ENCODE peak calls at places on chromosomes 11 and 22, in seven cellular contexts. E, U, O, B, P, S and V are unnamed samples.

GRCh38 chr11:13346470-13346869 is 68.9 kb downstream of the BMAL1 start:
- DNase-seq in E (no peak), U (no peak), O (no peak), B (no peak), P (no peak), S (no peak), V (no peak)

GRCh38 chr11:43984519-43985385 is 42.3 kb downstream of the C11orf96 start:
- DNase-seq in E (no peak), U (no peak), O (no peak), B (peak), P (no peak), S (peak), V (no peak)

GRCh38 chr11:109422755-109423113 is 744 bp downstream of the C11orf87 start:
- DNase-seq in E (no peak), U (peak), O (no peak), B (no peak), P (no peak), S (no peak), V (no peak)

GRCh38 chr11:70944636-70945035 is 307.7 kb downstream of the SHANK2 start:
- DNase-seq in E (no peak), U (no peak), O (no peak), B (no peak), P (no peak), S (no peak), V (no peak)

GRCh38 chr22:49995059-49995412 is 17.5 kb downstream of the IL17REL start:
- DNase-seq in E (no peak), U (no peak), O (no peak), B (no peak), P (no peak), S (no peak), V (no peak)

GRCh38 chr11:6656936-6657335 is 1.3 kb upstream of the DCHS1 start:
- DNase-seq in E (no peak), U (no peak), O (no peak), B (no peak), P (no peak), S (no peak), V (no peak)

GRCh38 chr22:29478326-29479276 is 1.4 kb upstream of the NEFH start:
- DNase-seq in E (no peak), U (no peak), O (no peak), B (no peak), P (peak), S (no peak), V (no peak)

GRCh38 chr11:121035823-121036222 is 11.9 kb downstream of the TBCEL start:
- DNase-seq in E (no peak), U (no peak), O (no peak), B (no peak), P (peak), S (no peak), V (no peak)

GRCh38 chr11:110184974-110185597 is 91.9 kb downstream of the ZC3H12C start:
- DNase-seq in E (peak), U (no peak), O (peak), B (no peak), P (peak), S (no peak), V (no peak)

GRCh38 chr11:32081129-32081641 is 9.7 kb upstream of the RCN1 start:
- DNase-seq in E (no peak), U (no peak), O (peak), B (peak), P (peak), S (no peak), V (peak)

GRCh38 chr11:3022982-3023381 is 30.9 kb upstream of the NAP1L4 start:
- DNase-seq in E (no peak), U (no peak), O (peak), B (no peak), P (peak), S (no peak), V (no peak)

GRCh38 chr22:49565516-49565855 is 262.2 kb downstream of the BRD1 start:
- DNase-seq in E (no peak), U (no peak), O (no peak), B (no peak), P (no peak), S (no peak), V (no peak)

GRCh38 chr11:78188809-78189724 is at the start of gene USP35:
- DNase-seq in E (no peak), U (no peak), O (no peak), B (peak), P (no peak), S (no peak), V (no peak)

GRCh38 chr11:40190294-40190693 is 1269.2 kb downstream of the LRRC4C start:
- DNase-seq in E (no peak), U (no peak), O (no peak), B (no peak), P (no peak), S (no peak), V (no peak)

GRCh38 chr22:46984751-46985506 is 222.5 kb downstream of the TBC1D22A start:
- DNase-seq in E (no peak), U (no peak), O (peak), B (no peak), P (peak), S (no peak), V (peak)

GRCh38 chr11:128552783-128553661 is 34.3 kb downstream of the ETS1 start:
- DNase-seq in E (no peak), U (no peak), O (no peak), B (no peak), P (peak), S (no peak), V (peak)

GRCh38 chr11:90380206-90380605 is 157.4 kb upstream of the CHORDC1 start:
- DNase-seq in E (no peak), U (no peak), O (no peak), B (no peak), P (no peak), S (no peak), V (no peak)

GRCh38 chr11:15288801-15289342 is 174.1 kb downstream of the INSC start:
- DNase-seq in E (no peak), U (no peak), O (no peak), B (no peak), P (no peak), S (no peak), V (no peak)

GRCh38 chr22:32665676-32666075 is 135.8 kb upstream of the TIMP3 start:
- DNase-seq in E (no peak), U (no peak), O (no peak), B (no peak), P (peak), S (no peak), V (peak)

GRCh38 chr11:57649826-57650738 is at the start of gene YPEL4:
- DNase-seq in E (no peak), U (peak), O (peak), B (no peak), P (peak), S (no peak), V (no peak)

GRCh38 chr11:35335226-35335625 is 84.1 kb downstream of the SLC1A2 start:
- DNase-seq in E (no peak), U (peak), O (no peak), B (peak), P (no peak), S (no peak), V (no peak)

GRCh38 chr11:133545199-133545709 is 13.0 kb upstream of the OPCML start:
- DNase-seq in E (no peak), U (no peak), O (no peak), B (no peak), P (no peak), S (no peak), V (no peak)

GRCh38 chr11:111229604-111230003 is 15.9 kb upstream of the POU2AF2 start:
- DNase-seq in E (no peak), U (no peak), O (no peak), B (no peak), P (no peak), S (no peak), V (no peak)

GRCh38 chr11:12827929-12828812 is 153.9 kb downstream of the TEAD1 start:
- DNase-seq in E (no peak), U (no peak), O (peak), B (no peak), P (peak), S (peak), V (no peak)

GRCh38 chr11:110526323-110526722 is 96.6 kb downstream of the FDX1 start:
- DNase-seq in E (no peak), U (no peak), O (no peak), B (no peak), P (no peak), S (no peak), V (no peak)

GRCh38 chr11:65211293-65212105 is 29.8 kb downstream of the CAPN1 start:
- DNase-seq in E (no peak), U (no peak), O (no peak), B (no peak), P (no peak), S (no peak), V (no peak)

GRCh38 chr11:65215441-65216076 is 33.8 kb downstream of the CAPN1 start:
- DNase-seq in E (no peak), U (no peak), O (no peak), B (no peak), P (no peak), S (peak), V (no peak)

GRCh38 chr11:65214212-65214845 is 32.6 kb downstream of the CAPN1 start:
- DNase-seq in E (no peak), U (no peak), O (no peak), B (no peak), P (no peak), S (peak), V (no peak)

GRCh38 chr11:65212226-65212801 is 30.6 kb downstream of the CAPN1 start:
- DNase-seq in E (no peak), U (no peak), O (no peak), B (no peak), P (no peak), S (no peak), V (no peak)

GRCh38 chr11:65213322-65214211 is 31.8 kb downstream of the CAPN1 start:
- DNase-seq in E (no peak), U (no peak), O (no peak), B (no peak), P (no peak), S (peak), V (no peak)
- H3K27ac ChIP-seq in E (no peak), U (no peak), O (no peak), B (no peak), P (no peak), S (no peak), V (no peak)

GRCh38 chr22:38172016-38172431 is 9.6 kb downstream of the PLA2G6 start:
- DNase-seq in E (no peak), U (no peak), O (no peak), B (no peak), P (no peak), S (no peak), V (peak)

GRCh38 chr22:38174626-38175025 is 7.0 kb downstream of the PLA2G6 start:
- DNase-seq in E (no peak), U (no peak), O (no peak), B (no peak), P (no peak), S (no peak), V (no peak)

GRCh38 chr22:38173156-38173906 is 8.3 kb downstream of the PLA2G6 start:
- DNase-seq in E (no peak), U (no peak), O (no peak), B (no peak), P (no peak), S (no peak), V (no peak)

GRCh38 chr22:38170469-38170868 is 11.2 kb downstream of the PLA2G6 start:
- DNase-seq in E (no peak), U (no peak), O (no peak), B (no peak), P (no peak), S (no peak), V (no peak)

DNA sequence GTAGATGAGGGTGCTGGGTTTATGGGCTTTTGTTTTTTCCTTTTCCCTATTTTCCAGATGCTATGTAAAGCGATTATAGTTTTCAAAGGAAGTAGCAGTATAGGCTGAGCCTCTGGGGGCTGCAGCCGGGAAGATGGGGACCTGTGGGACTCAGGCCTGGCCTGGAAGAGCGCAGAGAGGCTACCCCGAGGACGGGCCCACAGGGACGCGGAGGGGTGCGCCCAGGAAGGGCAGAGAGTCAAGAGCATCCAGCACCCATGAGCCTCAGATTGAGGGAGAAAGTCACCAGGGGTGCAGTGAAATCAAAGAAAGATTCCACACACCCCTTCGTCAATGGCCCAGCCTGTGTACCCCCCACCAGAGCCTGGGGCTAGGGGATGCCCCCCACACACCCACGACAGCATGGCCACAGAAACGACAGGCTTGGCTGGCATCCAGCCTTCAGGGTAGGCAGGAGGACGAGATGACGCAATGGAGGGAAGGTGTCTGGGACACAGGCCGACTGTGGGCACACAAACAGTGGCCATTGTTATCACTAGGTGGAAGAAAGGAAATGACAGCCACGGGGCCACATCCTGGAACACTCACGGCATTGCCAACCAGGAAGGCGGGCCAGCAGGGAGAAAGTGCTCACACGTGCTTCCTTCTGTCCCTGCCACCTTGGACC is 9.0 kb downstream of the PLA2G6 start:
- DNase-seq in E (peak), U (peak), O (peak), B (peak), P (no peak), S (peak), V (no peak)
- H3K27ac ChIP-seq in E (no peak), U (peak), O (no peak), B (peak), P (no peak), S (peak), V (peak)

GRCh38 chr11:113977701-113978100 is 2.8 kb downstream of the HTR3A start:
- DNase-seq in E (no peak), U (no peak), O (no peak), B (no peak), P (no peak), S (no peak), V (no peak)

GRCh38 chr11:113974741-113975470 is at the start of gene HTR3A:
- DNase-seq in E (no peak), U (peak), O (no peak), B (peak), P (peak), S (peak), V (peak)

GRCh38 chr11:113982306-113982705 is 7.4 kb downstream of the HTR3A start:
- DNase-seq in E (no peak), U (no peak), O (no peak), B (no peak), P (no peak), S (no peak), V (no peak)

GRCh38 chr11:113977071-113977490 is 2.2 kb downstream of the HTR3A start:
- DNase-seq in E (no peak), U (no peak), O (no peak), B (no peak), P (no peak), S (no peak), V (no peak)

DNA sequence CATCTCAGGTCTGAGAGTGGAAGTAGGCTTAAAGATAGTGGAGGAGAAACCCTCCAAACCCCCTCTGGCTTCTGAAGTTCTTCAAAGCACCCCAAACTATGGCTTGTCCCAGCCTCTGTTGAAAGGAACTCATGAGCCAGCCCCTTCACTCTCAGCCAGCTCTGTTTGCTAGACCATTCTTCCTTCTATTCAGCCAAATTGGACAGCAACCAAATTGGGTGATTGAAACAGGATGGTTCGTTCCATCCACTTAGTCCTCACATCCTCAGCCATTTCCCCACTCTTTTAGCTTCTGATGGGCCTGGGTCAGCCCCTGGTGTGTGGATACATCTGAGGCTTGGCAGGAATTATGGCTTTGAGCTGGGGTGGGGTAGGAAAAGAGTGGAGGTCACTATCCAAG is 4.5 kb downstream of the HTR3A start:
- DNase-seq in E (no peak), U (no peak), O (no peak), B (no peak), P (no peak), S (no peak), V (no peak)
- H3K27ac ChIP-seq in E (no peak), U (no peak), O (no peak), B (no peak), P (no peak), S (no peak), V (no peak)

DNA sequence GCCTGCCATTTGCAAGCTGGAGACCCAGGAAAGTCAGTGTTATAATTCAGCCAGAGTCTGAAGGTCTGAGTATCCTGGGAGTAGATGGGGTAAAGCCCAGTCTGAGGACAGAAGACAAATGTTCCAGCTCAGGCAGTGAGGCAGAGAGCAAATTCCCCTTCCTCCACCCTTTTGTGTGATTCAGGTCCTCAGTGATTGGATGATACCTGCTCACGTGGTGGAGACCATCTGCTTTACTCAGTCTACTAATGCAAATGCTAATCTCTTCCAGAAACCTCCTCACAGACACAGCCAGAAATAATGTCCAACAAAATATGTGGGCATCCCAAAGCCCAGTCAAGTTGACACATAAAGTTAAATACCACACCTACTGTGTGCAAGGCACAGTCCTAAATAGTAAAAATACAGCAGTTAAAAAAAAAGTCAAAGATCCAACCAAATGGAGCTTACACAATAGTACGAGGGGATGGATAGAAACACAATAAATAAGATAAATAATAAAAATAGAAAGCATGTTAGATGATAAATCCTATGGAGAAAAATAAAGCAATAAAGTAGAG is 13.2 kb upstream of the APOL6 start:
- DNase-seq in E (no peak), U (no peak), O (no peak), B (no peak), P (no peak), S (no peak), V (no peak)
- H3K27ac ChIP-seq in E (no peak), U (no peak), O (no peak), B (no peak), P (no peak), S (no peak), V (no peak)

DNA sequence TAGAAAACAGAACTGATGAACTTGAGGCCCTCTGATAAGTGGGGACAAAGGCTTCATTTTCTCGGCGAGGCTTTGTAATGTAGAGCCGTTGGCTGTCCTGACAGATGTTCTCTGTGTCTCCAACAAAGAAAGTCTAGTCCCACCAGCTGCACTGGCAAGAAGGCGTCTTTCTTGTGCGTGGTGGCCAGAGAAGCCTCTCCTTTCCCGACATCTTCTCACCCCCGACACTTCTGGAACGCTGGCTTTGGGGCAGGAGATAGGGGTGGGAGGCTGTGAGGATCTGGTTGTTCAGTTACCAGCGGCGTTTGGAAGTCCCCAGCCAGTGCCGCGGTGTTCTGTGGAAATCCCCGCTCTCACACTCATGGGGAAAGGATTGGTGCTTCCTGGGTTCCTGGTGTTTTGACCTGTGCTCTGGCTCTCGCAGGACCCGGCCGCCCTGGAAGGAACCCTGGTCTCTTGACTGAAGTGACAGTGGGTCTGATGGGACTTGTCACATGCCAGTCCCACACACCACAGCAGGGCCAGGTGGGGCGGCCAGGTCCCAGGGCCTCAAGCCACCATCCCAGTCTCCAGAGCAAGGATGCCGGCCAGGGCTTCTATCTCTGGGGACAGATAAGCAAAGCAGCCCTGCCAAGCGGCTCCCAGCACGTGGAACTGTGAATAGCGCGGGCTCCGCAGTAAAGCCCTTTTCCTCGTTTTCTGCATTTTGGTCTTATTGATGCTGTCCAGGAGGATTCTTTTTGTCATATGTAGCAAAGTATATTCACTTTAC is 23.2 kb downstream of the FADS2 start:
- DNase-seq in E (no peak), U (no peak), O (no peak), B (peak), P (no peak), S (no peak), V (no peak)
- H3K27ac ChIP-seq in E (peak), U (no peak), O (no peak), B (peak), P (no peak), S (no peak), V (no peak)

GRCh38 chr22:19998232-19998951 is 18.2 kb downstream of the ARVCF start:
- DNase-seq in E (no peak), U (peak), O (no peak), B (no peak), P (no peak), S (no peak), V (no peak)
- H3K27ac ChIP-seq in E (peak), U (no peak), O (no peak), B (no peak), P (no peak), S (no peak), V (no peak)

DNA sequence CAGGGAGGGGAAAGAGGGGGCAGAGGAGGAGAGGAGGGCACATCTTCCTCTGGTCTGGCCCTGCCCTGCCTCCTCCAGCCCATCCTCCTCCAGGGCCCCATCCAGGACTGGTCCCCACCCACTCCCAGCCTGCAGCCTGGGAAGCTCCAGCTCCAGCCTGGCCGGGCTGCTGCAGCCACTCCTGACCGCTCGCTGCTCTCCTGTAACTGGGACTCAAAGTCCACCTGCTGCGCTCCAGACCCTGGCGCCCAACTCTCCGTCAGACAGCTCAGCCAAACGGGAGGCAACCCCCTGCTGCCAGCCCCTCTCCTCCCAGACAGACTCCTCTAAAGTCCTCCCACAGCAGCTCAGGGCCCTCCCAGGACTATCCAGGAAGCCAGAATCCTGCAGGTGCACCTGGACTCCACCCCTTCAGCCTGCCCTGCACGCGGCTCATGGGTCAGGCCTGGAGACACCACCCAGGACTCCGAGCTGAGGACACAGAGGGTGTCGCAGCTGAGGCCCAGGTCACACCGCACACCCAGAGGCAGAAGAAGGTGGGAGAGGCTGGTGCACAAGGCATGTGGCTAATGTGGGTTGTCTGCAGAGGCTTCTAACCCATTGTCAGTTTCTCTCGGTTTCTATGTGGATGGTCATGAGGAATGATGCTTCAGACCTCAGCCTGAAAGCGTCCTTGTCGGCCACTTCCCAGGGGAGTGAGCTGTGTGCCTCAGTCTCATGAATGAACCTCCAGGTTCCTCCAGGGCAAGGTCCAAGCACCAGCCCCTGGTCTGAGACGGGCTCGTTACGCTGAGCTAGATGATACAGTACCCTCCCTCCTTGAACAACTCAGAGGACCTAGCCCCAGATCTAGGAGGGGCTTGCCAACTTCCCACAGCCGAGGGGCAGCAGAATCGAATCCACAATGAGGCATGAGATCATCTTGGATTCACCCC is 1514.8 kb downstream of the TBC1D22A start:
- DNase-seq in E (no peak), U (no peak), O (no peak), B (no peak), P (no peak), S (no peak), V (no peak)
- H3K27ac ChIP-seq in E (no peak), U (no peak), O (no peak), B (no peak), P (no peak), S (no peak), V (no peak)